ENCODE peak calls at places on chromosomes 16 and 17, in nine cellular contexts. One of them, this sample, is unnamed.

GRCh38 chr17:67520916-67521772 is 144.1 kb downstream of the PITPNC1 start:
- DNase-seq in uterus: no peak
- DNase-seq in A549: no peak
- DNase-seq in fibroblast of mammary gland: peak
- DNase-seq in esophagus squamous epithelium: no peak
- DNase-seq in NB4: peak
- DNase-seq in AG04450: no peak
- DNase-seq in tibial artery: no peak
- DNase-seq in fibroblast of lung: peak
- DNase-seq in this sample: no peak

GRCh38 chr16:29816694-29817441 is 916 bp downstream of the PAGR1 start:
- DNase-seq in uterus: peak
- DNase-seq in A549: peak
- DNase-seq in fibroblast of mammary gland: peak
- DNase-seq in esophagus squamous epithelium: no peak
- DNase-seq in NB4: peak
- DNase-seq in AG04450: no peak
- DNase-seq in tibial artery: peak
- DNase-seq in fibroblast of lung: peak
- DNase-seq in this sample: no peak

GRCh38 chr17:19723967-19724366 is 7.6 kb upstream of the SLC47A2 start:
- DNase-seq in uterus: no peak
- DNase-seq in A549: no peak
- DNase-seq in fibroblast of mammary gland: no peak
- DNase-seq in esophagus squamous epithelium: no peak
- DNase-seq in NB4: no peak
- DNase-seq in AG04450: no peak
- DNase-seq in tibial artery: no peak
- DNase-seq in fibroblast of lung: no peak
- DNase-seq in this sample: no peak

GRCh38 chr16:85391769-85392583 is 221.1 kb upstream of the GSE1 start:
- DNase-seq in uterus: no peak
- DNase-seq in A549: no peak
- DNase-seq in fibroblast of mammary gland: no peak
- DNase-seq in esophagus squamous epithelium: no peak
- DNase-seq in NB4: no peak
- DNase-seq in AG04450: no peak
- DNase-seq in tibial artery: peak
- DNase-seq in fibroblast of lung: no peak
- DNase-seq in this sample: no peak

GRCh38 chr17:66248285-66248684 is 19.1 kb upstream of the APOH start:
- DNase-seq in uterus: no peak
- DNase-seq in A549: no peak
- DNase-seq in fibroblast of mammary gland: no peak
- DNase-seq in esophagus squamous epithelium: no peak
- DNase-seq in NB4: no peak
- DNase-seq in AG04450: no peak
- DNase-seq in tibial artery: no peak
- DNase-seq in fibroblast of lung: no peak
- DNase-seq in this sample: no peak

GRCh38 chr17:50056961-50057330 is 1.0 kb downstream of the ITGA3 start:
- DNase-seq in uterus: no peak
- DNase-seq in A549: no peak
- DNase-seq in fibroblast of mammary gland: peak
- DNase-seq in esophagus squamous epithelium: no peak
- DNase-seq in NB4: no peak
- DNase-seq in AG04450: no peak
- DNase-seq in tibial artery: no peak
- DNase-seq in fibroblast of lung: peak
- DNase-seq in this sample: no peak

GRCh38 chr17:81239714-81240555 is 817 bp downstream of the NDUFAF8 start:
- DNase-seq in uterus: no peak
- DNase-seq in A549: peak
- DNase-seq in fibroblast of mammary gland: no peak
- DNase-seq in esophagus squamous epithelium: no peak
- DNase-seq in NB4: peak
- DNase-seq in AG04450: no peak
- DNase-seq in tibial artery: no peak
- DNase-seq in fibroblast of lung: no peak
- DNase-seq in this sample: no peak

GRCh38 chr16:48546774-48547173 is 63.2 kb downstream of the N4BP1 start:
- DNase-seq in uterus: no peak
- DNase-seq in A549: no peak
- DNase-seq in fibroblast of mammary gland: no peak
- DNase-seq in esophagus squamous epithelium: no peak
- DNase-seq in NB4: no peak
- DNase-seq in AG04450: no peak
- DNase-seq in tibial artery: no peak
- DNase-seq in fibroblast of lung: no peak
- DNase-seq in this sample: no peak

GRCh38 chr17:17109231-17109630 is 67.0 kb downstream of the MPRIP start:
- DNase-seq in uterus: no peak
- DNase-seq in A549: no peak
- DNase-seq in fibroblast of mammary gland: no peak
- DNase-seq in esophagus squamous epithelium: no peak
- DNase-seq in NB4: no peak
- DNase-seq in AG04450: no peak
- DNase-seq in tibial artery: no peak
- DNase-seq in fibroblast of lung: no peak
- DNase-seq in this sample: no peak

GRCh38 chr16:87132361-87133014 is 184.7 kb downstream of the C16orf95 start:
- DNase-seq in uterus: no peak
- DNase-seq in A549: no peak
- DNase-seq in fibroblast of mammary gland: peak
- DNase-seq in esophagus squamous epithelium: no peak
- DNase-seq in NB4: no peak
- DNase-seq in AG04450: peak
- DNase-seq in tibial artery: peak
- DNase-seq in fibroblast of lung: peak
- DNase-seq in this sample: peak

GRCh38 chr16:47574091-47575054 is 113.2 kb downstream of the PHKB start:
- DNase-seq in uterus: no peak
- DNase-seq in A549: no peak
- DNase-seq in fibroblast of mammary gland: peak
- DNase-seq in esophagus squamous epithelium: no peak
- DNase-seq in NB4: peak
- DNase-seq in AG04450: no peak
- DNase-seq in tibial artery: no peak
- DNase-seq in fibroblast of lung: peak
- DNase-seq in this sample: no peak

GRCh38 chr16:56776562-56776961 is 46.6 kb downstream of the NUP93 start:
- DNase-seq in uterus: peak
- DNase-seq in A549: no peak
- DNase-seq in fibroblast of mammary gland: peak
- DNase-seq in esophagus squamous epithelium: no peak
- DNase-seq in NB4: no peak
- DNase-seq in AG04450: no peak
- DNase-seq in tibial artery: no peak
- DNase-seq in fibroblast of lung: peak
- DNase-seq in this sample: no peak

GRCh38 chr17:77963441-77963840 is 4.9 kb downstream of the TNRC6C start:
- DNase-seq in uterus: no peak
- DNase-seq in A549: no peak
- DNase-seq in fibroblast of mammary gland: peak
- DNase-seq in esophagus squamous epithelium: no peak
- DNase-seq in NB4: peak
- DNase-seq in AG04450: peak
- DNase-seq in tibial artery: no peak
- DNase-seq in fibroblast of lung: peak
- DNase-seq in this sample: peak

GRCh38 chr17:1455291-1455747 is 713 bp downstream of the CRK start:
- DNase-seq in uterus: peak
- DNase-seq in A549: peak
- DNase-seq in fibroblast of mammary gland: peak
- DNase-seq in esophagus squamous epithelium: no peak
- DNase-seq in NB4: peak
- DNase-seq in AG04450: no peak
- DNase-seq in tibial artery: peak
- DNase-seq in fibroblast of lung: peak
- DNase-seq in this sample: no peak

GRCh38 chr17:51948128-51948527 is 210.4 kb downstream of the CA10 start:
- DNase-seq in uterus: no peak
- DNase-seq in A549: no peak
- DNase-seq in fibroblast of mammary gland: no peak
- DNase-seq in esophagus squamous epithelium: no peak
- DNase-seq in NB4: no peak
- DNase-seq in AG04450: no peak
- DNase-seq in tibial artery: no peak
- DNase-seq in fibroblast of lung: no peak
- DNase-seq in this sample: no peak

GRCh38 chr17:51951737-51952136 is 206.8 kb downstream of the CA10 start:
- DNase-seq in uterus: no peak
- DNase-seq in A549: no peak
- DNase-seq in fibroblast of mammary gland: no peak
- DNase-seq in esophagus squamous epithelium: no peak
- DNase-seq in NB4: no peak
- DNase-seq in AG04450: no peak
- DNase-seq in tibial artery: no peak
- DNase-seq in fibroblast of lung: no peak
- DNase-seq in this sample: no peak

GRCh38 chr17:51946311-51946710 is 212.2 kb downstream of the CA10 start:
- DNase-seq in uterus: no peak
- DNase-seq in A549: no peak
- DNase-seq in fibroblast of mammary gland: no peak
- DNase-seq in esophagus squamous epithelium: no peak
- DNase-seq in NB4: no peak
- DNase-seq in AG04450: no peak
- DNase-seq in tibial artery: no peak
- DNase-seq in fibroblast of lung: no peak
- DNase-seq in this sample: no peak

DNA sequence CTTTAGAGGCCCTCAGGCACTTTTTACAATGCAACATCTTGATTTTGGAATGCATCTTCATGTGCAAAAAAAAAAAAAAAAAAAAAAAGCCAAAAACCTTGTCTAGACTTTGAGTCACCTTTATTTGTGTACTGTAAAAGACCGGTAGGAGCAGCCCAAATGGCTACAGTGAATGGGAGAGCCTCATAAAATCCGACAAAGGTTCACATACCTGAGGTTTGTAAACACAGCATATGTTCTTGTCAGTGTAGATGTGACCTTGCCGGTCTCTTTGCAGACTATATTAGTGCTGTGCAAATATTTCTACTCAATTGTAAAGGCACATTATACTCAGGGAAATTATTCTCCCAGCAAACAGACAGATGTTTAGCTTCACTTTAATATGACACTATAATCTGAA is 211.4 kb downstream of the CA10 start:
- DNase-seq in uterus: no peak
- DNase-seq in A549: no peak
- DNase-seq in fibroblast of mammary gland: no peak
- DNase-seq in esophagus squamous epithelium: no peak
- DNase-seq in NB4: no peak
- DNase-seq in AG04450: no peak
- DNase-seq in tibial artery: no peak
- DNase-seq in fibroblast of lung: no peak
- DNase-seq in this sample: no peak
- H3K4me3 ChIP-seq in uterus: no peak
- H3K4me3 ChIP-seq in A549: no peak
- H3K4me3 ChIP-seq in fibroblast of mammary gland: no peak
- H3K4me3 ChIP-seq in esophagus squamous epithelium: no peak
- H3K4me3 ChIP-seq in NB4: no peak
- H3K4me3 ChIP-seq in AG04450: no peak
- H3K4me3 ChIP-seq in tibial artery: no peak
- H3K4me3 ChIP-seq in fibroblast of lung: no peak
- H3K4me3 ChIP-seq in this sample: no peak

DNA sequence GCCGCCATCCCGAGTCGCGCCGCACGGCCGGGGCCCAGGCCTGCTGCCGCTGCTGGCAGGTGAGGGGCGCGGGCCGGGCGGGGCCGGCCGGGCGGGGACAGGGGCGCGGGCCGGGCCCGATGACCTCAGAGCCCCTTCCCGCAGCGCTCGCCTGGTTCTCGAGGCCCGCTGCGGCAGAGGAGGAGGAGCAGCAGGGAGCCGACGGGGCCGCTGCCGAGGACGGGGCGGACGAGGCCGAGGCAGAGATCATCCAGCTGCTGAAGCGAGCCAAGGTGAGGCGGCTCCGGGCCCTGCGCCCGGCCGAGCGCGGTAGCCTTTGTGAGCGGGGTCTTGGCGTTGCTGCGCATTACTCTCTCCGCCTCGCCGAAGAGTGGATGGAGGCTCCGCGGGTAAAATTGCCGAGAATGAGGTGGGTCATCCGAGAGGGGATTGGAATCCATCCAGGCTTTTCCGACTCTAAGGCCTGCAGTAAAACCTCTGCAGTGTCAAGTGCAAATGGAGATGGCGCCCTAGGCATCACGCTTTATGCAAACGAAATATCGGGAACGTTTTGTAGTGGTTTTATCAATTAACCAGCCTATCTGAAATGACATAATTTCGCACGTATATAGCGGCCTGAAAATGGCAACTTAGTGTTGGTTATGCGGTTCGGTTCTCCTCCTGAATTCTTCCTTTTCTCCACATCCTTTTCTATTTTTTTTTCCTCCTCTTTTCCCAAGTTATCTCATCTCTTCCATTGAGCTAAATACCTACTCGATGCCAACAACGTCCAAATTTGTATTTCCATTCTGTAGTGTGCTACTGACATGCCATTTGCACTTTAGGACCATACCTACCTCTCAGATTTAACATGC is 577 bp downstream of the TTC19 start:
- DNase-seq in uterus: peak
- DNase-seq in A549: no peak
- DNase-seq in fibroblast of mammary gland: peak
- DNase-seq in esophagus squamous epithelium: no peak
- DNase-seq in NB4: peak
- DNase-seq in AG04450: no peak
- DNase-seq in tibial artery: peak
- DNase-seq in fibroblast of lung: peak
- DNase-seq in this sample: no peak
- TF ChIP-seq CTCF in uterus: no peak
- TF ChIP-seq CTCF in A549: no peak
- TF ChIP-seq CTCF in fibroblast of mammary gland: no peak
- TF ChIP-seq CTCF in esophagus squamous epithelium: no peak
- TF ChIP-seq CTCF in NB4: peak
- TF ChIP-seq CTCF in AG04450: no peak
- TF ChIP-seq CTCF in tibial artery: no peak
- TF ChIP-seq CTCF in fibroblast of lung: no peak
- TF ChIP-seq CTCF in this sample: no peak

DNA sequence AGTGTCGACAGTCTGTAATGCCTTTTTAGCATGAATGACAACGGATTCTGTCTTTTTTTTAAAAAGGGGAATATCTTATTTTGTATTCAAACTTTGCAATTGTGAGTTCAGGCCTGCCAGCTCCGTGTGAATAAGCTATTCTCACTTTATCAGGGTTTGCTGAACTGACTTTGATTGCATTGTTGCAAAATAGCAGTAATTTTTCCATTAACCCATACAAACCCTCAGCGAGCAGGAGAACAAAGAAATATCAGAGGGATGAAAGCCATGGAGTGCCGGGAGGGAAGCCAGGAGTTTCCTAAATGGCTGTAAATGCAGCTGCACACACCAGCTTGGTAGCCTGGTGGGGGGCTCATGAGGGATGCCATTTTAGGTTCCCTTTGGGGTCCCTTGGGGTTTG is 220.5 kb upstream of the IRX3 start:
- DNase-seq in uterus: no peak
- DNase-seq in A549: no peak
- DNase-seq in fibroblast of mammary gland: no peak
- DNase-seq in esophagus squamous epithelium: no peak
- DNase-seq in NB4: no peak
- DNase-seq in AG04450: no peak
- DNase-seq in tibial artery: no peak
- DNase-seq in fibroblast of lung: no peak
- DNase-seq in this sample: no peak
- H3K4me3 ChIP-seq in uterus: no peak
- H3K4me3 ChIP-seq in A549: no peak
- H3K4me3 ChIP-seq in fibroblast of mammary gland: no peak
- H3K4me3 ChIP-seq in esophagus squamous epithelium: no peak
- H3K4me3 ChIP-seq in NB4: no peak
- H3K4me3 ChIP-seq in AG04450: no peak
- H3K4me3 ChIP-seq in tibial artery: no peak
- H3K4me3 ChIP-seq in fibroblast of lung: no peak
- H3K4me3 ChIP-seq in this sample: no peak

GRCh38 chr17:8785547-8786412 is 13.4 kb downstream of the MFSD6L start:
- DNase-seq in uterus: peak
- DNase-seq in A549: peak
- DNase-seq in fibroblast of mammary gland: peak
- DNase-seq in esophagus squamous epithelium: no peak
- DNase-seq in NB4: peak
- DNase-seq in AG04450: peak
- DNase-seq in tibial artery: peak
- DNase-seq in fibroblast of lung: peak
- DNase-seq in this sample: peak
- TF ChIP-seq CTCF in uterus: peak
- TF ChIP-seq CTCF in A549: peak
- TF ChIP-seq CTCF in fibroblast of mammary gland: peak
- TF ChIP-seq CTCF in esophagus squamous epithelium: peak
- TF ChIP-seq CTCF in NB4: peak
- TF ChIP-seq CTCF in AG04450: peak
- TF ChIP-seq CTCF in tibial artery: peak
- TF ChIP-seq CTCF in fibroblast of lung: peak
- TF ChIP-seq CTCF in this sample: peak

This sample was measured in BJ.